ENCODE peak calls at places on chromosomes 3 and 15, in ten cellular contexts. Y is coronary artery, O is Caco-2, Q is PC-9, B is AG10803, Z is cardiac fibroblast, W is HFFc6, A is A549, E is lower lobe of right lung, L is B cell. N is an unnamed sample.

GRCh38 chr3:59540241-59540640 is 490.4 kb upstream of the CFAP20DC start:
- DNase-seq in W (no peak), Z (no peak), O (no peak), E (no peak), L (no peak), Q (no peak), A (no peak), Y (no peak), B (peak), N (no peak)

GRCh38 chr3:100561459-100562158 is 47.8 kb upstream of the ADGRG7 start:
- DNase-seq in W (peak), O (no peak), B (peak), Y (no peak), Z (peak), Q (no peak), L (no peak), A (no peak), E (no peak), N (no peak)

GRCh38 chr3:188559069-188559410 is 405.1 kb downstream of the LPP start:
- DNase-seq in L (no peak), O (no peak), B (peak), E (no peak), Y (no peak), Q (no peak), Z (no peak), W (no peak), A (no peak), N (no peak)

GRCh38 chr15:40103124-40103858 is 5.4 kb downstream of the BMF start:
- DNase-seq in O (peak), B (peak), E (peak), L (no peak), Y (peak), Q (peak), Z (peak), A (no peak), W (peak), N (no peak)

GRCh38 chr15:99424978-99425665 is 140.7 kb upstream of the MEF2A start:
- DNase-seq in Y (peak), B (peak), Z (peak), O (no peak), E (no peak), L (no peak), W (peak), A (no peak), Q (peak), N (peak)

GRCh38 chr3:62529230-62529629 is 155.9 kb upstream of the FEZF2 start:
- DNase-seq in Q (no peak), A (no peak), W (no peak), B (peak), E (no peak), O (peak), Y (no peak), L (no peak), Z (peak), N (no peak)

GRCh38 chr3:8741581-8742355 is 8.2 kb downstream of the CAV3 start:
- DNase-seq in Q (peak), L (no peak), Y (no peak), W (peak), B (peak), A (peak), Z (peak), E (no peak), O (peak), N (no peak)

GRCh38 chr3:106862067-106862466 is 515.2 kb upstream of the CCDC54 start:
- DNase-seq in B (peak), E (no peak), W (peak), Z (peak), Y (no peak), L (no peak), O (no peak), A (no peak), Q (no peak), N (no peak)

GRCh38 chr15:87033056-87033455 is 953.4 kb downstream of the AGBL1 start:
- DNase-seq in O (no peak), Q (no peak), B (no peak), Y (no peak), L (no peak), E (no peak), Z (peak), A (no peak), W (peak), N (no peak)

GRCh38 chr3:195013411-195013810 is 257.5 kb downstream of the XXYLT1 start:
- DNase-seq in W (no peak), A (no peak), O (no peak), L (no peak), E (no peak), B (no peak), Z (no peak), Y (peak), Q (no peak), N (no peak)

GRCh38 chr15:80709542-80709941 is 14.4 kb downstream of the ABHD17C start:
- DNase-seq in Y (no peak), A (no peak), W (no peak), B (no peak), L (no peak), Q (peak), O (peak), Z (no peak), E (peak), N (no peak)

GRCh38 chr15:41965441-41966413 is 6.6 kb downstream of the EHD4 start:
- DNase-seq in O (no peak), Q (no peak), Y (peak), Z (no peak), A (no peak), W (no peak), L (no peak), E (no peak), B (no peak), N (no peak)

GRCh38 chr3:130507746-130508145 is 9.2 kb upstream of the COL6A6 start:
- DNase-seq in A (no peak), L (no peak), Q (no peak), Z (no peak), E (no peak), W (no peak), B (no peak), O (no peak), Y (no peak), N (no peak)

GRCh38 chr3:127534161-127534451 is 56.4 kb downstream of the TPRA1 start:
- DNase-seq in O (no peak), Z (no peak), L (no peak), B (no peak), E (no peak), A (no peak), Q (no peak), Y (no peak), W (no peak), N (no peak)

GRCh38 chr3:129019266-129019665 is 18.2 kb downstream of the EFCC1 start:
- DNase-seq in L (no peak), Z (no peak), O (no peak), A (no peak), Y (no peak), W (no peak), E (no peak), B (no peak), Q (no peak), N (no peak)

GRCh38 chr3:57951106-57951882 is 56.9 kb upstream of the FLNB start:
- DNase-seq in O (peak), B (peak), W (peak), L (no peak), Q (peak), E (peak), A (peak), Y (peak), Z (peak), N (peak)

GRCh38 chr3:16064660-16065414 is 109.6 kb upstream of the GALNT15 start:
- DNase-seq in B (peak), A (no peak), O (no peak), Q (no peak), L (no peak), W (peak), Z (peak), Y (no peak), E (no peak), N (no peak)

GRCh38 chr3:187000711-187001151 is 70.4 kb downstream of the ST6GAL1 start:
- DNase-seq in O (no peak), L (peak), Q (no peak), W (no peak), E (no peak), B (no peak), Z (no peak), Y (peak), A (no peak), N (no peak)

GRCh38 chr3:153350420-153350819 is 188.4 kb downstream of the RAP2B start:
- DNase-seq in A (no peak), Z (peak), E (no peak), B (peak), L (no peak), W (peak), Q (peak), Y (no peak), O (no peak), N (no peak)

GRCh38 chr3:143167956-143168355 is 48.4 kb downstream of the CHST2 start:
- DNase-seq in L (no peak), A (no peak), O (no peak), Z (peak), Q (no peak), B (no peak), W (peak), E (no peak), Y (no peak), N (no peak)

GRCh38 chr3:12170207-12170606 is 11.5 kb upstream of the TIMP4 start:
- DNase-seq in O (no peak), W (peak), Z (peak), Q (no peak), Y (no peak), A (no peak), B (peak), E (no peak), L (no peak), N (peak)

GRCh38 chr15:101276501-101277037 is 716 bp downstream of the SELENOS start:
- DNase-seq in B (peak), Y (no peak), L (peak), Z (peak), W (no peak), O (no peak), E (no peak), Q (no peak), A (no peak), N (no peak)
- TF ChIP-seq CTCF in B (peak), Y (no peak), L (no peak), Z (peak), W (peak), O (peak), E (no peak), Q (peak), A (peak), N (peak)

GRCh38 chr3:53242155-53242554 is 13.7 kb downstream of the TKT start:
- DNase-seq in A (no peak), Y (no peak), Z (no peak), L (no peak), E (no peak), Q (no peak), O (no peak), W (no peak), B (no peak), N (no peak)

GRCh38 chr3:53243785-53244184 is 12.0 kb downstream of the TKT start:
- DNase-seq in Y (no peak), B (no peak), L (no peak), Q (no peak), E (no peak), O (no peak), Z (no peak), A (no peak), W (no peak), N (no peak)

GRCh38 chr3:53242642-53243041 is 13.2 kb downstream of the TKT start:
- DNase-seq in Q (no peak), L (no peak), A (no peak), B (peak), Z (peak), W (no peak), E (peak), O (no peak), Y (no peak), N (peak)

GRCh38 chr3:53244281-53244680 is 11.5 kb downstream of the TKT start:
- DNase-seq in A (no peak), W (no peak), O (no peak), Q (no peak), B (no peak), Y (no peak), L (no peak), Z (no peak), E (no peak), N (no peak)

DNA sequence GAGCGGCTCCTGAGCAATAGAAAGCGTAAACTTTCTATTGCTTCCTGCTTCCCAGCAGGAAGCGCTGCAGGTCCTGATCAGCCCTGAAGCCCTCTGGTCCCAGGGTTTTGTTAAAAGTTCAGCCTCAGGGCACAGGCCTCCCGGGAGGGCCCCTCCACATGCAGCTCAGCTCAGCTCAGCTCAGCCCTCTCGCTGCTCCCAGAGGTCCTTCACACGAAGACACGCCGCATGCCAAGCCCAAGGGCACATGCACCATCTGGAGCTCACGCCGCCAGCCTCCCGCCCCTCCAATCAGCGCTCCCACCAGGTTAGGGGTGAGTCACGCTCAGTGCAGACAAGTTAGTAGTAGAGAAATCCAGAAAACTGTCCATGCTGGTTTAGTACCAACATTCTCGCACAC is 12.7 kb downstream of the TKT start:
- DNase-seq in Q (no peak), L (no peak), O (no peak), B (peak), Z (peak), A (no peak), W (peak), E (peak), Y (no peak), N (no peak)
- TF ChIP-seq CTCF in Q (no peak), L (no peak), O (no peak), B (no peak), Z (no peak), A (no peak), W (no peak), E (no peak), Y (no peak), N (no peak)

DNA sequence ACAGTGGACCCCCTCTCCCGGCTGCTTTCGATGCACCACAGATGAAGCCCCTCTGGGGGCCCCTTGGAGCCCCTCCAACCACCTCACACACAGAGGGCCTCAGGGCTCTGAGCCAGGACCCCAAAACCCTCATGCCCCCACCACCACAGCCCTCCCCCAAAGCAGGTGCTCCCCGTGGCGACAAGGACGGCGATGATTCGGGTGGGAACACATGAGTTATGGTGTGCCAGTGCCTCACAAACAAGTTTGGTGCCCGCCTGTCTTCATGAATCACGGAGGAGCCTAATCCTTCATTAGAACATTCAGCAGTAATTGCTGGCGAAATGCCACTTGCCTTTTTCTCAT is 157.3 kb downstream of the TLE3 start:
- DNase-seq in Z (no peak), W (no peak), O (no peak), Q (no peak), Y (no peak), L (no peak), B (no peak), A (no peak), E (no peak), N (no peak)
- TF ChIP-seq CTCF in Z (no peak), W (no peak), O (no peak), Q (no peak), Y (no peak), L (no peak), B (no peak), A (no peak), E (no peak), N (no peak)

DNA sequence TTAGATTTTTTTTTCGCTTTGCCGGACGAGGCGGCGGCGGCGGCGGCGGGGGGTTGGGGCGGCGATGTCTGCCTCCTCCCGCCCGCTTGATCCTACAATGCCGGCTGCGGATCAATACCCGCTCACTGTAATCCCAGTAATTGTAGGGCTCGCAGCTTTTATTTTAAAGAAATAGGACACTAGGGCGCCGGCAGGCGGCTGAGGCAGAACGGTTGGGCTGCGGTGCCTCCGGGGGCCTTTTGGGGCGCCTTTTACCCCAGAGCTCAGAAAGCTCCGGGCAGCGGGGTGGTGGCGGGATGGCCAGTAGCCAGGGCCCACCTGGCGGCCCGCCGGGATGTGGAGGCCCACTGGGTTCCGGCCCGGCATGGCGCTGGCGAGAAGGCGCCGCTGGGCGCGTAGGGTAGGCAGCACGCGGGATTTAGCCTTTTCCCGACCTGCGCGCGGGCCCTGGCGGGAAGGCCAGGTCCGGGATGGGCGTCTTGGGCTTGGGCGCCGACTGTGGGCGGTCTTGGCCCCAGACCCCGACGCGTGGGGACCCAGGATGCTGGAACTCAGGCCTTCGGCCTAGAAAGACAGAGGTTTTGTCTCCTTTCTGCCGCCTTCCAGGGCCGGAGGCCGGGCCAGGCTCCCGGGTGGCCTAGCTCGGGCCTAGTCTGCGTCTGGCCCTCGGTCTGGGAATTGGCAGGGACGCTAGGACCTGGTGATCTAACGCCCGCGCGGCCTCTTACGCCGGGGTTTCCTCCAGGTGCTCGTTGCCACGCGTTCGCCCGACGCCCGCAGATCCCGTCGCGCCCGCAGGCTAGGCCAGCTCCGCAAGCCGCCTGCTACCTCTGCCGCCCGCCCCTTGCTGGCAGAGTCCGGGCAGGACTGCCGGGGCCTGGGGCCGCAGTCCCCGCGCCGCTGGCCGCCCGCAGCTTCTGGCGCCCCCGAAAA is 15.5 kb upstream of the ONECUT1 start:
- DNase-seq in Y (no peak), W (no peak), B (no peak), A (no peak), Z (no peak), Q (no peak), L (peak), O (no peak), E (no peak), N (no peak)
- TF ChIP-seq CTCF in Y (no peak), W (peak), B (peak), A (no peak), Z (peak), Q (no peak), L (peak), O (no peak), E (peak), N (peak)

GRCh38 chr3:114527036-114527644 is 233.3 kb downstream of the TIGIT start:
- DNase-seq in W (peak), L (no peak), B (peak), A (peak), Z (peak), E (no peak), Q (no peak), O (no peak), Y (no peak), N (no peak)
- TF ChIP-seq CTCF in W (peak), L (peak), B (peak), A (peak), Z (peak), E (peak), Q (peak), O (peak), Y (no peak), N (peak)

DNA sequence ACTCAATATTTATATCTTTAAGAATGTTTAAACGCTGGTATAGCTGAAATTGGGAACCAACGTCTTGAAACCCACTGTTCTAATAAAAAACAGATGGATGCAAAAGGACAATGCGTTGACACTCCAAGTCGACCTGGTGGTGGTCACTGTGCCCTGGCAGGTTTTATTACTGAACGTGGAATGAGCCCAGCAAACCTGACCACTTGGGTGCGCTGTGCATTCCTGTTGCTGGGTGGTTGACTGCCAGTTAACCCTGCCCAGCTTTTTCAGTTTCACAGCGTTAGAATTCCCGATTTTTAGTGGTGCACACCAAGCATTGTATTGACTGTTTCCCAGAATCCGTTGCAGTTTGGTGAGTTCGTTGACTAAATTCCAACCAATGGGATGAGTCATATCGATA is 384.4 kb downstream of the OCA2 start:
- DNase-seq in B (no peak), Y (no peak), Z (no peak), O (no peak), A (no peak), L (no peak), E (no peak), Q (no peak), W (no peak), N (no peak)
- TF ChIP-seq CTCF in B (no peak), Y (no peak), Z (no peak), O (no peak), A (no peak), L (no peak), E (no peak), Q (no peak), W (no peak), N (no peak)

GRCh38 chr3:90092994-90093393 is 985.6 kb downstream of the EPHA3 start:
- DNase-seq in E (no peak), B (peak), Z (peak), Q (no peak), Y (no peak), W (peak), O (no peak), A (no peak), L (no peak), N (no peak)
- TF ChIP-seq CTCF in E (peak), B (peak), Z (peak), Q (peak), Y (peak), W (peak), O (peak), A (peak), L (no peak), N (no peak)

N was measured in CD14-positive monocyte.